ENCODE peak calls at places on chromosomes 4 and X, in eight cellular contexts. Y is HCEC 1CT; G is activated CD8-positive, alpha-beta memory T cell treated with anti-CD3 and anti-CD28 coated beads, Interleukin-2, amount 50 U/mL, for 4 hours; J is GM10248; R is G401; H is activated CD4-positive, alpha-beta T cell treated with anti-CD3 and anti-CD28 coated beads for 24 hours; V is cardiac septum; X is right lobe of liver. A is an unnamed sample.

GRCh38 chr4:125735107-125735506 is 420.4 kb downstream of the FAT4 start:
- DNase-seq in Y (peak; percentile 86), G (no peak), J (no peak), R (no peak), H (no peak), V (no peak), X (no peak), A (peak; percentile 74)

GRCh38 chr4:7539659-7540058 is 104.9 kb upstream of the PSAPL1 start:
- DNase-seq in Y (no peak), G (no peak), J (no peak), R (no peak), H (no peak), V (no peak), X (no peak), A (peak; percentile 86)

GRCh38 chr4:38157592-38157991 is 197.4 kb downstream of the PTTG2 start:
- DNase-seq in Y (no peak), G (no peak), J (no peak), R (no peak), H (no peak), V (no peak), X (no peak), A (no peak)

GRCh38 chr4:18980516-18981233 is 959.1 kb upstream of the LCORL start:
- DNase-seq in Y (no peak), G (no peak), J (no peak), R (no peak), H (no peak), V (no peak), X (no peak), A (no peak)

GRCh38 chr4:3702551-3703221 is 63.5 kb upstream of the ADRA2C start:
- DNase-seq in Y (no peak), G (no peak), J (no peak), R (no peak), H (no peak), V (no peak), X (no peak), A (no peak)

GRCh38 chrX:626745-627509 is 3.7 kb upstream of the SHOX start:
- DNase-seq in Y (no peak), G (no peak), J (no peak), R (no peak), H (no peak), V (no peak), X (no peak), A (peak; percentile 11)

GRCh38 chr4:3613980-3614730 is 81.9 kb upstream of the LRPAP1 start:
- DNase-seq in Y (no peak), G (no peak), J (no peak), R (peak; percentile 96), H (no peak), V (no peak), X (no peak), A (no peak)

GRCh38 chr4:17166954-17167353 is 268.5 kb upstream of the LDB2 start:
- DNase-seq in Y (no peak), G (no peak), J (no peak), R (no peak), H (no peak), V (peak; percentile 80), X (no peak), A (no peak)

GRCh38 chr4:138199568-138200235 is 42.4 kb downstream of the SLC7A11 start:
- DNase-seq in Y (no peak), G (no peak), J (no peak), R (no peak), H (no peak), V (no peak), X (no peak), A (no peak)

GRCh38 chr4:47686294-47686872 is 151.5 kb downstream of the CORIN start:
- DNase-seq in Y (peak; percentile 22), G (peak; percentile 55), J (peak; percentile 50), R (peak; percentile 8), H (peak; percentile 46), V (no peak), X (peak; percentile 77), A (peak; percentile 42)

GRCh38 chr4:101885574-101885973 is 95.0 kb downstream of the BANK1 start:
- DNase-seq in Y (no peak), G (no peak), J (no peak), R (no peak), H (no peak), V (no peak), X (no peak), A (no peak)

GRCh38 chrX:150465326-150465725 is 102.2 kb downstream of the MAMLD1 start:
- DNase-seq in Y (no peak), G (no peak), J (no peak), R (no peak), H (no peak), V (no peak), X (no peak), A (no peak)

GRCh38 chr4:136302566-136302965 is 1229.7 kb downstream of the PCDH18 start:
- DNase-seq in Y (no peak), G (no peak), J (no peak), R (no peak), H (no peak), V (no peak), X (no peak), A (no peak)

GRCh38 chr4:94459462-94460161 is 7.9 kb downstream of the PDLIM5 start:
- DNase-seq in Y (no peak), G (no peak), J (no peak), R (no peak), H (no peak), V (no peak), X (no peak), A (no peak)

GRCh38 chr4:145279122-145279960 is 99.0 kb upstream of the OTUD4 start:
- DNase-seq in Y (peak; percentile 77), G (no peak), J (no peak), R (no peak), H (no peak), V (no peak), X (no peak), A (peak; percentile 67)

GRCh38 chrX:38375888-38376287 is 23.5 kb downstream of the OTC start:
- DNase-seq in Y (peak; percentile 1), G (no peak), J (peak; percentile 10), R (no peak), H (no peak), V (no peak), X (no peak), A (peak; percentile 45)

GRCh38 chr4:1451106-1451751 is 45.0 kb upstream of the NKX1-1 start:
- DNase-seq in Y (no peak), G (no peak), J (no peak), R (no peak), H (no peak), V (peak; percentile 31), X (no peak), A (no peak)

GRCh38 chr4:147651563-147651962 is 32.4 kb downstream of the PRMT9 start:
- DNase-seq in Y (no peak), G (no peak), J (no peak), R (no peak), H (no peak), V (no peak), X (no peak), A (no peak)

GRCh38 chr4:123248260-123248659 is 148.3 kb upstream of the SPRY1 start:
- DNase-seq in Y (no peak), G (no peak), J (no peak), R (no peak), H (no peak), V (no peak), X (no peak), A (no peak)

GRCh38 chr4:10045481-10045880 is 24.2 kb upstream of the SLC2A9 start:
- DNase-seq in Y (no peak), G (no peak), J (no peak), R (no peak), H (no peak), V (no peak), X (no peak), A (no peak)

GRCh38 chr4:56976283-56976877 is 1.0 kb downstream of the NOA1 start:
- DNase-seq in Y (no peak), G (no peak), J (peak; percentile 21), R (no peak), H (no peak), V (no peak), X (peak; percentile 57), A (peak; percentile 25)

GRCh38 chr4:154084864-154085263 is 296.0 kb upstream of the SFRP2 start:
- DNase-seq in Y (peak; percentile 9), G (no peak), J (no peak), R (no peak), H (no peak), V (no peak), X (no peak), A (no peak)

GRCh38 chr4:147704846-147705245 is 20.9 kb upstream of the PRMT9 start:
- DNase-seq in Y (no peak), G (no peak), J (no peak), R (no peak), H (no peak), V (no peak), X (no peak), A (no peak)

GRCh38 chr4:38917481-38918025 is 49.9 kb downstream of the FAM114A1 start:
- DNase-seq in Y (peak; percentile 55), G (no peak), J (no peak), R (no peak), H (no peak), V (no peak), X (no peak), A (no peak)